ENCODE peak calls at places on chromosomes 6 and 20, in eight cellular contexts. F, G, K, U, C, S, J and H are unnamed samples.
A peak's percentile ranks its signal among the peaks of the same experiment; 100 is the strongest.

GRCh38 chr6:12335717-12336116 is 45.6 kb downstream of the EDN1 start:
- DNase-seq in F (no peak), G (no peak), K (no peak), U (no peak), C (no peak), S (no peak), J (no peak), H (no peak)

GRCh38 chr20:51389543-51389924 is 153.0 kb downstream of the NFATC2 start:
- DNase-seq in F (no peak), G (no peak), K (no peak), U (no peak), C (no peak), S (no peak), J (no peak), H (no peak)

GRCh38 chr6:81589465-81590313 is 162.8 kb downstream of the TENT5A start:
- DNase-seq in F (no peak), G (no peak), K (no peak), U (no peak), C (no peak), S (no peak), J (no peak), H (no peak)

GRCh38 chr6:1587546-1587945 is 22.2 kb upstream of the FOXC1 start:
- DNase-seq in F (no peak), G (no peak), K (no peak), U (no peak), C (no peak), S (no peak), J (no peak), H (no peak)

GRCh38 chr6:2819891-2820814 is 21.5 kb downstream of the SERPINB1 start:
- DNase-seq in F (no peak), G (no peak), K (no peak), U (no peak), C (no peak), S (no peak), J (no peak), H (no peak)

GRCh38 chr20:54219751-54220426 is 12.0 kb downstream of the PFDN4 start:
- DNase-seq in F (no peak), G (no peak), K (no peak), U (peak; percentile 70), C (no peak), S (no peak), J (no peak), H (no peak)

GRCh38 chr6:101401792-101402617 is 8.5 kb downstream of the GRIK2 start:
- DNase-seq in F (no peak), G (no peak), K (no peak), U (no peak), C (peak; percentile 14), S (no peak), J (no peak), H (no peak)

GRCh38 chr6:234706-235372 is 57.4 kb upstream of the DUSP22 start:
- DNase-seq in F (no peak), G (no peak), K (no peak), U (no peak), C (no peak), S (no peak), J (no peak), H (no peak)

GRCh38 chr6:108578595-108579038 is 17.9 kb downstream of the FOXO3 start:
- DNase-seq in F (no peak), G (no peak), K (no peak), U (no peak), C (no peak), S (no peak), J (no peak), H (no peak)

GRCh38 chr6:33000053-33000452 is 9.3 kb downstream of the HLA-DOA start:
- DNase-seq in F (no peak), G (no peak), K (no peak), U (no peak), C (no peak), S (peak; percentile 30), J (no peak), H (no peak)

GRCh38 chr20:41480054-41480770 is 113.6 kb upstream of the EMILIN3 start:
- DNase-seq in F (no peak), G (no peak), K (no peak), U (no peak), C (no peak), S (no peak), J (no peak), H (no peak)

GRCh38 chr20:8545212-8545611 is 413.1 kb downstream of the PLCB1 start:
- DNase-seq in F (no peak), G (no peak), K (no peak), U (no peak), C (no peak), S (no peak), J (no peak), H (no peak)

GRCh38 chr6:84150680-84151079 is 76.8 kb downstream of the CEP162 start:
- DNase-seq in F (no peak), G (no peak), K (no peak), U (peak; percentile 16), C (no peak), S (no peak), J (no peak), H (no peak)

GRCh38 chr6:75306074-75306473 is 21.5 kb upstream of the TMEM30A start:
- DNase-seq in F (no peak), G (no peak), K (no peak), U (no peak), C (no peak), S (no peak), J (no peak), H (no peak)

GRCh38 chr20:57513199-57513598 is 11.7 kb downstream of the CTCFL start:
- DNase-seq in F (no peak), G (no peak), K (no peak), U (no peak), C (no peak), S (no peak), J (no peak), H (no peak)

GRCh38 chr6:30749554-30750378 is 5.4 kb upstream of the IER3 start:
- DNase-seq in F (no peak), G (no peak), K (no peak), U (no peak), C (no peak), S (no peak), J (no peak), H (no peak)

GRCh38 chr20:51703446-51704287 is 64.5 kb downstream of the ATP9A start:
- DNase-seq in F (no peak), G (no peak), K (no peak), U (no peak), C (no peak), S (no peak), J (no peak), H (no peak)

GRCh38 chr6:84346372-84346771 is 118.9 kb upstream of the CEP162 start:
- DNase-seq in F (no peak), G (no peak), K (no peak), U (no peak), C (no peak), S (no peak), J (no peak), H (no peak)

GRCh38 chr20:21505810-21506530 is 7.9 kb downstream of the NKX2-2 start:
- DNase-seq in F (no peak), G (no peak), K (no peak), U (peak; percentile 44), C (peak; percentile 41), S (peak; percentile 74), J (no peak), H (peak; percentile 66)

GRCh38 chr6:158813032-158813431 is 6.1 kb downstream of the EZR start:
- DNase-seq in F (peak; percentile 3), G (no peak), K (no peak), U (no peak), C (no peak), S (peak; percentile 31), J (no peak), H (no peak)

GRCh38 chr6:165649701-165650137 is 13.3 kb downstream of the PDE10A start:
- DNase-seq in F (peak; percentile 63), G (no peak), K (no peak), U (no peak), C (no peak), S (no peak), J (no peak), H (no peak)

GRCh38 chr6:84696181-84696580 is 68.2 kb downstream of the TBX18 start:
- DNase-seq in F (no peak), G (no peak), K (no peak), U (no peak), C (no peak), S (no peak), J (no peak), H (no peak)

GRCh38 chr6:1970151-1970561 is 275.2 kb downstream of the GMDS start:
- DNase-seq in F (no peak), G (no peak), K (no peak), U (no peak), C (no peak), S (no peak), J (no peak), H (no peak)

GRCh38 chr20:23090147-23090546 is 4.0 kb upstream of the CD93 start:
- DNase-seq in F (no peak), G (no peak), K (no peak), U (no peak), C (no peak), S (no peak), J (no peak), H (no peak)

GRCh38 chr20:23092861-23093543 is 6.9 kb upstream of the CD93 start:
- DNase-seq in F (peak; percentile 4), G (no peak), K (no peak), U (no peak), C (no peak), S (no peak), J (no peak), H (peak; percentile 33)

GRCh38 chr20:23093613-23094012 is 7.5 kb upstream of the CD93 start:
- DNase-seq in F (peak; percentile 3), G (no peak), K (no peak), U (no peak), C (no peak), S (no peak), J (no peak), H (peak; percentile 57)

GRCh38 chr20:23092409-23092756 is 6.3 kb upstream of the CD93 start:
- DNase-seq in F (peak; percentile 6), G (no peak), K (no peak), U (no peak), C (no peak), S (no peak), J (no peak), H (no peak)

GRCh38 chr20:23091741-23092408 is 5.8 kb upstream of the CD93 start:
- DNase-seq in F (no peak), G (no peak), K (no peak), U (no peak), C (no peak), S (no peak), J (no peak), H (peak; percentile 52)
- H3K27ac ChIP-seq in F (peak overlapping the region; percentile 53), G (no peak overlapping the region), K (peak overlapping the region; percentile 30), U (no peak overlapping the region), C (no peak overlapping the region), S (no peak overlapping the region), J (peak overlapping the region; percentile 87), H (no peak overlapping the region)

GRCh38 chr20:63956664-63957003 is 418 bp upstream of the UCKL1 start:
- DNase-seq in F (no peak), G (no peak), K (no peak), U (no peak), C (no peak), S (no peak), J (no peak), H (peak; percentile 87)
- H3K27ac ChIP-seq in F (peak overlapping the region; percentile 52), G (peak overlapping the region; percentile 77), K (peak overlapping the region; percentile 63), U (peak overlapping the region; percentile 99), C (no peak overlapping the region), S (peak overlapping the region; percentile 62), J (peak overlapping the region; percentile 96), H (peak overlapping the region; percentile 83)

GRCh38 chr6:157767071-157767750 is 55.8 kb upstream of the SNX9 start:
- DNase-seq in F (no peak), G (no peak), K (no peak), U (no peak), C (no peak), S (no peak), J (no peak), H (no peak)
- H3K27ac ChIP-seq in F (peak overlapping the region; percentile 91), G (no peak overlapping the region), K (no peak overlapping the region), U (no peak overlapping the region), C (no peak overlapping the region), S (no peak overlapping the region), J (no peak overlapping the region), H (no peak overlapping the region)

GRCh38 chr20:22799687-22800086 is 215.3 kb upstream of the FOXA2 start:
- DNase-seq in F (no peak), G (no peak), K (no peak), U (no peak), C (no peak), S (no peak), J (no peak), H (no peak)
- H3K27ac ChIP-seq in F (no peak overlapping the region), G (no peak overlapping the region), K (no peak overlapping the region), U (no peak overlapping the region), C (no peak overlapping the region), S (no peak overlapping the region), J (no peak overlapping the region), H (no peak overlapping the region)